ENCODE peak calls at places on chromosomes 7 and 10, in five cellular contexts. One of them, this sample, is unnamed.

GRCh38 chr7:11831727-11832495 is at the start of gene THSD7A:
- DNase-seq in GM12892: peak; percentile 23
- DNase-seq in mesothelial cell of epicardium: peak; percentile 75
- DNase-seq in Right ventricle myocardium inferior: peak; percentile 69
- DNase-seq in stimulated activated CD8-positive, alpha-beta memory T cell treated with anti-CD3 and anti-CD28 coated beads, Interleukin-2, amount 100 ng/mL, for 1 hour: no peak
- DNase-seq in this sample: no peak

GRCh38 chr10:101444058-101444457 is 90.1 kb downstream of the BTRC start:
- DNase-seq in mesothelial cell of epicardium: no peak
- DNase-seq in stimulated activated CD8-positive, alpha-beta memory T cell treated with anti-CD3 and anti-CD28 coated beads, Interleukin-2, amount 100 ng/mL, for 1 hour: no peak
- DNase-seq in Right ventricle myocardium inferior: no peak
- DNase-seq in GM12892: no peak
- DNase-seq in this sample: no peak

GRCh38 chr10:103612462-103613365 is 119.2 kb downstream of the NEURL1 start:
- DNase-seq in Right ventricle myocardium inferior: no peak
- DNase-seq in GM12892: no peak
- DNase-seq in stimulated activated CD8-positive, alpha-beta memory T cell treated with anti-CD3 and anti-CD28 coated beads, Interleukin-2, amount 100 ng/mL, for 1 hour: no peak
- DNase-seq in mesothelial cell of epicardium: no peak
- DNase-seq in this sample: no peak

GRCh38 chr7:155467846-155468821 is 10.2 kb downstream of the EN2 start:
- DNase-seq in stimulated activated CD8-positive, alpha-beta memory T cell treated with anti-CD3 and anti-CD28 coated beads, Interleukin-2, amount 100 ng/mL, for 1 hour: no peak
- DNase-seq in mesothelial cell of epicardium: no peak
- DNase-seq in GM12892: no peak
- DNase-seq in Right ventricle myocardium inferior: no peak
- DNase-seq in this sample: no peak

GRCh38 chr10:80787952-80788351 is 250.2 kb downstream of the SH2D4B start:
- DNase-seq in Right ventricle myocardium inferior: no peak
- DNase-seq in GM12892: no peak
- DNase-seq in stimulated activated CD8-positive, alpha-beta memory T cell treated with anti-CD3 and anti-CD28 coated beads, Interleukin-2, amount 100 ng/mL, for 1 hour: no peak
- DNase-seq in mesothelial cell of epicardium: no peak
- DNase-seq in this sample: no peak

GRCh38 chr10:70722820-70723424 is 50.6 kb downstream of the ADAMTS14 start:
- DNase-seq in stimulated activated CD8-positive, alpha-beta memory T cell treated with anti-CD3 and anti-CD28 coated beads, Interleukin-2, amount 100 ng/mL, for 1 hour: no peak
- DNase-seq in Right ventricle myocardium inferior: no peak
- DNase-seq in GM12892: no peak
- DNase-seq in mesothelial cell of epicardium: no peak
- DNase-seq in this sample: no peak

GRCh38 chr7:101173752-101174244 is 6.3 kb downstream of the NAT16 start:
- DNase-seq in stimulated activated CD8-positive, alpha-beta memory T cell treated with anti-CD3 and anti-CD28 coated beads, Interleukin-2, amount 100 ng/mL, for 1 hour: no peak
- DNase-seq in mesothelial cell of epicardium: no peak
- DNase-seq in GM12892: no peak
- DNase-seq in Right ventricle myocardium inferior: no peak
- DNase-seq in this sample: no peak

GRCh38 chr7:48130658-48131108 is 40.6 kb upstream of the ABCA13 start:
- DNase-seq in Right ventricle myocardium inferior: no peak
- DNase-seq in GM12892: no peak
- DNase-seq in stimulated activated CD8-positive, alpha-beta memory T cell treated with anti-CD3 and anti-CD28 coated beads, Interleukin-2, amount 100 ng/mL, for 1 hour: no peak
- DNase-seq in mesothelial cell of epicardium: no peak
- DNase-seq in this sample: no peak

GRCh38 chr7:39720586-39720985 is 97.2 kb downstream of the RALA start:
- DNase-seq in mesothelial cell of epicardium: no peak
- DNase-seq in Right ventricle myocardium inferior: no peak
- DNase-seq in stimulated activated CD8-positive, alpha-beta memory T cell treated with anti-CD3 and anti-CD28 coated beads, Interleukin-2, amount 100 ng/mL, for 1 hour: no peak
- DNase-seq in GM12892: no peak
- DNase-seq in this sample: no peak

GRCh38 chr7:106560482-106560881 is 100.5 kb downstream of the CCDC71L start:
- DNase-seq in GM12892: no peak
- DNase-seq in Right ventricle myocardium inferior: no peak
- DNase-seq in mesothelial cell of epicardium: no peak
- DNase-seq in stimulated activated CD8-positive, alpha-beta memory T cell treated with anti-CD3 and anti-CD28 coated beads, Interleukin-2, amount 100 ng/mL, for 1 hour: no peak
- DNase-seq in this sample: no peak

GRCh38 chr10:62083868-62084267 is 182.4 kb downstream of the ARID5B start:
- DNase-seq in stimulated activated CD8-positive, alpha-beta memory T cell treated with anti-CD3 and anti-CD28 coated beads, Interleukin-2, amount 100 ng/mL, for 1 hour: no peak
- DNase-seq in Right ventricle myocardium inferior: peak; percentile 80
- DNase-seq in GM12892: no peak
- DNase-seq in mesothelial cell of epicardium: peak; percentile 67
- DNase-seq in this sample: no peak

GRCh38 chr10:7153750-7154149 is 257.1 kb downstream of the SFMBT2 start:
- DNase-seq in stimulated activated CD8-positive, alpha-beta memory T cell treated with anti-CD3 and anti-CD28 coated beads, Interleukin-2, amount 100 ng/mL, for 1 hour: no peak
- DNase-seq in GM12892: no peak
- DNase-seq in Right ventricle myocardium inferior: no peak
- DNase-seq in mesothelial cell of epicardium: no peak
- DNase-seq in this sample: no peak

GRCh38 chr7:63071396-63071795 is 927.3 kb upstream of the ZNF722 start:
- DNase-seq in mesothelial cell of epicardium: no peak
- DNase-seq in Right ventricle myocardium inferior: no peak
- DNase-seq in GM12892: no peak
- DNase-seq in stimulated activated CD8-positive, alpha-beta memory T cell treated with anti-CD3 and anti-CD28 coated beads, Interleukin-2, amount 100 ng/mL, for 1 hour: no peak
- DNase-seq in this sample: no peak

GRCh38 chr7:133429371-133429770 is 176.5 kb downstream of the EXOC4 start:
- DNase-seq in stimulated activated CD8-positive, alpha-beta memory T cell treated with anti-CD3 and anti-CD28 coated beads, Interleukin-2, amount 100 ng/mL, for 1 hour: no peak
- DNase-seq in Right ventricle myocardium inferior: no peak
- DNase-seq in mesothelial cell of epicardium: no peak
- DNase-seq in GM12892: no peak
- DNase-seq in this sample: no peak

This sample was measured in T-helper 22 cell.